ENCODE peak calls at places on chromosomes 7 and 10, in seven cellular contexts. Q is OCI-LY7; T is cardiac muscle cell; B is BJ; D is CD4-positive, alpha-beta T cell; U is right atrium auricular region; J is Panc1. F is an unnamed sample.

GRCh38 chr10:60914676-60915075 is 29.3 kb downstream of the RHOBTB1 start:
- DNase-seq in U (no peak), Q (no peak), D (no peak), B (peak; percentile 98), T (peak; percentile 91), J (no peak), F (no peak)

GRCh38 chr10:131972474-131973071 is 9.2 kb downstream of the BNIP3 start:
- DNase-seq in T (peak; percentile 67), Q (no peak), D (peak; percentile 23), B (no peak), U (no peak), J (no peak), F (no peak)

GRCh38 chr10:37390901-37391300 is 265.5 kb downstream of the ANKRD30A start:
- DNase-seq in Q (no peak), D (no peak), J (no peak), T (no peak), B (no peak), U (no peak), F (no peak)

GRCh38 chr10:96890172-96890513 is 58.0 kb downstream of the LCOR start:
- DNase-seq in J (no peak), D (no peak), B (no peak), U (no peak), T (no peak), Q (no peak), F (no peak)

GRCh38 chr10:96608815-96609214 is 22.0 kb upstream of the TM9SF3 start:
- DNase-seq in J (no peak), D (no peak), Q (no peak), U (no peak), B (no peak), T (no peak), F (no peak)

GRCh38 chr10:22606164-22606614 is 108.2 kb downstream of the PIP4K2A start:
- DNase-seq in J (no peak), Q (peak; percentile 86), U (no peak), T (peak; percentile 39), B (no peak), D (peak; percentile 37), F (no peak)

GRCh38 chr10:99983280-99983988 is 26.3 kb downstream of the DNMBP start:
- DNase-seq in T (peak; percentile 91), J (no peak), U (no peak), Q (peak; percentile 27), B (no peak), D (no peak), F (no peak)

GRCh38 chr7:81173766-81174281 is 255.0 kb upstream of the SEMA3C start:
- DNase-seq in Q (no peak), J (peak; percentile 38), B (no peak), U (no peak), T (peak; percentile 88), D (no peak), F (no peak)

GRCh38 chr7:45687721-45688120 is 113.6 kb downstream of the ADCY1 start:
- DNase-seq in D (no peak), T (no peak), B (no peak), J (no peak), Q (no peak), U (peak; percentile 23), F (peak; percentile 59)

GRCh38 chr10:110600487-110601101 is 33.1 kb downstream of the SMC3 start:
- DNase-seq in U (no peak), J (peak; percentile 57), T (peak; percentile 77), D (no peak), Q (peak; percentile 82), B (no peak), F (no peak)

GRCh38 chr10:78905015-78905939 is 163.5 kb upstream of the ZMIZ1 start:
- DNase-seq in B (no peak), D (no peak), J (no peak), U (peak; percentile 28), Q (no peak), T (no peak), F (peak; percentile 51)

GRCh38 chr10:102629661-102630614 is 14.3 kb upstream of the TRIM8 start:
- DNase-seq in B (peak; percentile 64), J (no peak), D (no peak), Q (no peak), U (no peak), T (peak; percentile 93), F (no peak)

GRCh38 chr10:49751636-49752510 is 10.2 kb downstream of the OGDHL start:
- DNase-seq in U (peak; percentile 49), Q (no peak), T (no peak), D (no peak), J (no peak), B (no peak), F (no peak)

GRCh38 chr10:113681533-113682470 is 2.1 kb downstream of the CASP7 start:
- DNase-seq in D (no peak), J (no peak), Q (no peak), T (peak; percentile 5), U (no peak), B (no peak), F (no peak)

GRCh38 chr10:11721813-11722212 is 20.4 kb upstream of the ECHDC3 start:
- DNase-seq in D (no peak), T (no peak), Q (no peak), B (no peak), J (no peak), U (no peak), F (no peak)

GRCh38 chr10:11727563-11727962 is 14.6 kb upstream of the ECHDC3 start:
- DNase-seq in Q (no peak), U (no peak), T (no peak), J (no peak), B (no peak), D (no peak), F (no peak)

GRCh38 chr10:11728353-11728752 is 13.8 kb upstream of the ECHDC3 start:
- DNase-seq in J (no peak), B (no peak), Q (no peak), U (no peak), D (no peak), T (no peak), F (no peak)

GRCh38 chr10:11725912-11726311 is 16.3 kb upstream of the ECHDC3 start:
- DNase-seq in T (no peak), D (no peak), U (no peak), Q (no peak), J (no peak), B (no peak), F (no peak)

DNA sequence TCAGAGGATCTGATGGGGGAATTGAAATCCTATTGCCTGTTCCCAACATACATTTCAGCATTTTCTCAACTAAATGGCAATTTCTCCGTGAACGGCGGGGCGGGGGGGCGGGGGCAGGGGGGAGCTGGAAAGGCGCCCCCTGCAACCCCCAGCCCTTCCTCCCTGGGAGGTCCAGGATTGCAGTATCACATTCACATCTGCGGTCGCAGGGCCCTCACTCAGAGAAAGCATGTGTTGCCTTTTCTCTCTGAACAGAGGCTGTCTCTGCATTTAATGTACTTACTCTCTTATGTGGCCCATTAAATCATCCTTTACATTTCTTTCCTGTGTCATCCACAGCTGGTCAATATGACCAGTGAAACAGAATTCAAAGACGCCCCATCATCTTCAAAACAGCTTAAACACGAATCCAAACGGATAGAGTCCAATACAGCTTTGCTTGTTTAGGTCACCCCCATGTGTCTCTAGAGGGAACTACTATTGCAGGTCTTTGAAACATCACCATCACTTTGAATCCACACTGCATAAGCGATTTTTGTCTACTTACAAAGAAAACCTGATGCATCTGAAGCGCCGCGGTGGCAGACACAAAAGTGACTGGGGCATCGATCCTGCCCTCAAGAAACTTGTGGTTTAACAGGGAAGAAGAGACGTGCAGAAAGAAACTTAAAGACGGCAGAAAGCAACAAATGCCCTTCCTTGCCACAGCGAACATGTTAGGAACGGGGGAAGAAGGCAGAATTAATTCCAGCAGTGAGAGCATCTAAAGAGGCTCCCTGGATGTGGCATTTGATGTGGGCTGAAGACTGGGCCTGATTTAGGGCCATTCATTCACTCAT is 17.0 kb upstream of the ECHDC3 start:
- DNase-seq in D (no peak), J (peak; percentile 41), Q (peak; percentile 90), B (no peak), U (no peak), T (peak; percentile 83), F (no peak)
- TF ChIP-seq CTCF in D (peak; percentile 69), J (peak; percentile 76), Q (peak; percentile 98), B (peak; percentile 81), U (peak; percentile 30), T (peak; percentile 90), F (peak; percentile 76)

DNA sequence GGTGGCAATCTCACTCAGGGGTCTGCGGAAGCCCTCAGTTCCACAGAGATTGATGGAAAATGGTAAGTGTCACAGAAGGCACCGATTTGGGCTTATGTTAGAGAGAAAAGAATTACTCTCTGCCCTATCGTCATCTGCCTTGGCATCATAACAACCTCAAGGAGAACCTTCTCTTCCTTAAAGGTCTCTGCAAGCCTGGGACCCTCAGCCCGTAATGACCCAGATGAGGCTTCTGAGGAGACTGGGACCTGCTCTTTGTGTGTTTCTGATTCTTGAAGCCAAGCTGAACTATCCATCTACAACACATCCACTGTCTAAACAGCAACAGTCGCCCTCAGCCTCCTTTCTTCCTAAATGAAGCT is 263.1 kb upstream of the AOAH start:
- DNase-seq in T (no peak), D (no peak), Q (no peak), U (no peak), B (no peak), J (no peak), F (no peak)
- TF ChIP-seq CTCF in T (no peak), D (no peak), Q (no peak), U (no peak), B (no peak), J (peak; percentile 11), F (no peak)

DNA sequence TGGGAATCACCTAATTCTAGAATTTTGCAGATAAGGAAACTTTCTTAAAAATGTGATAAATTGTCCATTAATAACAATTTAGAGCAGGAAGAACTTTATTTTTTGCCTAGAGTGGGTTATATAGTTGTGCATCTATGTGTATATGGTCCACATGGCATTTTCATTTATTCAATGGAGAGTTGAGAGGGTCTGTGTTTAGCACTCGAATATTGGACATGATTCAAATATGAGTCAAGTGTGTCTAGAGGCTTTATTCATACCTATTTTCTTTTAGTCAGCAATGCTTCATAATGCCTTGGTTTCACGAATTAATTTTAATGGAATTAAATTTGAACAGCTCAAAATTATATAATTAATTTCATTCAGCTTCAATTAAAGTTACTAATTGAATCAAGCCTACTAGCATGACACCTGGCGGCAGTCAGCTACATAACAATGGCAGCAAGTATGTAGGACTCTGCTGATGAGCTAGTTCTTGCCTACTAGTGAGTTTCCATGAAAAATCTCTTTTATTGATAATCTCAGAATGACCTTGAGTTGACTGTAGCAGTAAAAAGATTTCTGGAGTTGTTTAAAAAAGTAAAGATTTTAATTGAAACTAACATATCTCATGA is 17.7 kb downstream of the MDFIC start:
- DNase-seq in B (no peak), J (no peak), T (no peak), D (no peak), Q (peak; percentile 7), U (no peak), F (no peak)
- TF ChIP-seq CTCF in B (no peak), J (peak; percentile 39), T (no peak), D (no peak), Q (peak; percentile 60), U (no peak), F (no peak)

DNA sequence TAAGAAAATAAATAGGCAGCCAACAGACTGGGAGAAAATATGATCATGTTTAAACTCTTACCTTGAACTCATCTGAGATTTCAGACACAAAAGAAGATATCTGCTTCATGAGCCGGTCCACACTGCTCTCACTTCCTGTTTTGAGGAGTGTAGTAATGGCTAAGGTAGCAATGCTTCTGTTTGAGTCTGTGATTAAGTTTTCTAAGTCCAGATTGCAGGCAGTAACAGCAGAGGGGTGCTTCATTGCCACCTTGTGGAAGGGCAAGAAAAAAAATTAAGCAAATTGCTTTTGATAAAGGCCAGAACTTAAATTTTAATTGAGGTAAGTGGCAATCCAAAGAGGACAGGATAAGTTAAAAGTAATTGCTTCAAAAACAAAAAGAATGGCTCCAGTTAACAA is 69.1 kb downstream of the MEST start:
- DNase-seq in Q (peak; percentile 66), B (no peak), D (no peak), U (no peak), J (peak; percentile 35), T (peak; percentile 62), F (no peak)
- TF ChIP-seq CTCF in Q (peak; percentile 75), B (peak; percentile 48), D (peak; percentile 26), U (no peak), J (peak; percentile 51), T (peak; percentile 26), F (peak; percentile 43)

F was measured in osteocyte.